ENCODE peak calls at places on chromosomes 1 and 21, in nine cellular contexts. J is endothelial cell; D is activated CD4-positive, alpha-beta T cell treated with anti-CD3 and anti-CD28 coated beads, Interleukin-2, amount 50 U/mL, for 1 hour; N is activated T-cell treated with anti-CD3 and anti-CD28 coated beads, Interleukin-2, amount 50 U/mL, for 72 hours; V is mesendoderm; K is neural progenitor cell; Z is smooth muscle cell of the brain vasculature; E is tibial artery; Y is GM10248. W is an unnamed sample.

GRCh38 chr21:41601573-41602371 is 93.8 kb upstream of the TMPRSS2 start:
- DNase-seq in Z (no peak), N (no peak), Y (no peak), V (no peak), J (no peak), K (no peak), E (peak; percentile 32), D (no peak), W (no peak)

GRCh38 chr1:210681158-210681557 is 352.5 kb downstream of the HHAT start:
- DNase-seq in J (no peak), Z (no peak), D (no peak), V (no peak), K (no peak), N (no peak), E (no peak), Y (no peak), W (no peak)

GRCh38 chr1:37362990-37363389 is 111.4 kb upstream of the ZC3H12A start:
- DNase-seq in N (no peak), V (peak; percentile 67), Y (no peak), J (no peak), E (no peak), D (no peak), K (peak; percentile 76), Z (no peak), W (peak; percentile 34)

GRCh38 chr1:212930986-212931678 is 19.2 kb upstream of the VASH2 start:
- DNase-seq in J (no peak), Y (no peak), V (no peak), D (no peak), N (no peak), Z (no peak), E (no peak), K (no peak), W (no peak)

GRCh38 chr1:81799939-81800740 is 594 bp upstream of the ADGRL2 start:
- DNase-seq in D (no peak), E (peak; percentile 77), Z (no peak), Y (peak; percentile 13), K (peak; percentile 94), N (no peak), J (peak; percentile 63), V (peak; percentile 93), W (peak; percentile 96)

GRCh38 chr1:229007701-229008100 is 263.2 kb upstream of the RAB4A start:
- DNase-seq in J (no peak), K (no peak), V (no peak), D (no peak), Y (no peak), E (no peak), Z (no peak), N (no peak), W (no peak)

GRCh38 chr1:246773213-246773641 is 49.0 kb downstream of the SCCPDH start:
- DNase-seq in V (no peak), N (no peak), D (no peak), J (no peak), Z (no peak), Y (peak; percentile 61), K (no peak), E (no peak), W (no peak)

GRCh38 chr21:37642493-37642892 is 273.8 kb downstream of the KCNJ6 start:
- DNase-seq in Z (no peak), D (no peak), J (no peak), E (no peak), Y (peak; percentile 40), V (peak; percentile 84), K (peak; percentile 78), N (peak; percentile 47), W (peak; percentile 46)

GRCh38 chr1:23838401-23838866 is 13.2 kb upstream of the HMGCL start:
- DNase-seq in Z (no peak), D (peak; percentile 70), E (peak; percentile 73), Y (peak; percentile 80), J (peak; percentile 41), K (peak; percentile 59), N (peak; percentile 83), V (peak; percentile 53), W (peak; percentile 74)

GRCh38 chr1:93963585-93963984 is 54.4 kb upstream of the GCLM start:
- DNase-seq in D (no peak), K (no peak), Y (no peak), V (no peak), J (no peak), N (no peak), E (no peak), Z (no peak), W (peak; percentile 26)

W was measured in left kidney.